ENCODE peak calls at places on chromosomes 5 and 9, in six cellular contexts. F is Panc1, E is A549, R is testis, K is colonic mucosa, O is transverse colon. J is an unnamed sample.
A peak's percentile ranks its signal among the peaks of the same experiment; 100 is the strongest.

GRCh38 chr5:168291281-168291960 is at the start of gene WWC1:
- DNase-seq in F (no peak), E (peak; percentile 86), R (peak; percentile 39), K (peak; percentile 90), O (peak; percentile 91), J (no peak)

GRCh38 chr5:169347786-169348185 is 46.8 kb upstream of the SLIT3 start:
- DNase-seq in F (no peak), E (no peak), R (no peak), K (no peak), O (no peak), J (no peak)

GRCh38 chr5:43039468-43040286 is 442 bp downstream of the ANXA2R start:
- DNase-seq in F (peak; percentile 79), E (peak; percentile 58), R (peak; percentile 70), K (peak; percentile 69), O (peak; percentile 68), J (no peak)

GRCh38 chr5:129377504-129377903 is 82.6 kb upstream of the ADAMTS19 start:
- DNase-seq in F (no peak), E (no peak), R (no peak), K (peak; percentile 76), O (peak; percentile 54), J (no peak)

GRCh38 chr9:27572566-27572917 is 739 bp downstream of the C9orf72 start:
- DNase-seq in F (no peak), E (no peak), R (peak; percentile 62), K (no peak), O (peak; percentile 64), J (no peak)

GRCh38 chr5:13956441-13956840 is 12.0 kb upstream of the DNAH5 start:
- DNase-seq in F (no peak), E (no peak), R (no peak), K (no peak), O (no peak), J (no peak)

GRCh38 chr5:82313016-82313415 is 34.9 kb upstream of the RPS23 start:
- DNase-seq in F (no peak), E (no peak), R (no peak), K (peak; percentile 56), O (peak; percentile 50), J (no peak)

GRCh38 chr9:34771023-34771422 is 61.1 kb upstream of the CCL21 start:
- DNase-seq in F (no peak), E (no peak), R (no peak), K (no peak), O (no peak), J (no peak)

GRCh38 chr5:160843240-160843639 is 8.8 kb downstream of the ATP10B start:
- DNase-seq in F (no peak), E (no peak), R (no peak), K (no peak), O (no peak), J (no peak)

GRCh38 chr9:122145462-122145861 is 14.1 kb downstream of the NDUFA8 start:
- DNase-seq in F (no peak), E (no peak), R (no peak), K (no peak), O (no peak), J (no peak)

GRCh38 chr9:137052998-137053943 is 590 bp downstream of the ENTPD2 start:
- DNase-seq in F (no peak), E (no peak), R (no peak), K (no peak), O (no peak), J (no peak)

GRCh38 chr5:142325677-142326479 is 1.1 kb upstream of the SPRY4 start:
- DNase-seq in F (no peak), E (peak; percentile 90), R (peak; percentile 25), K (peak; percentile 66), O (peak; percentile 47), J (peak; percentile 71)

GRCh38 chr5:150107909-150108447 is 21.6 kb upstream of the CSF1R start:
- DNase-seq in F (no peak), E (no peak), R (no peak), K (peak; percentile 57), O (no peak), J (no peak)

GRCh38 chr5:109779036-109779735 is 89.5 kb downstream of the MAN2A1 start:
- DNase-seq in F (no peak), E (no peak), R (no peak), K (no peak), O (no peak), J (no peak)

GRCh38 chr9:304519-305185 is 90.0 kb downstream of the DOCK8 start:
- DNase-seq in F (no peak), E (no peak), R (no peak), K (no peak), O (no peak), J (no peak)

GRCh38 chr9:129640871-129641750 is 840 bp downstream of the ASB6 start:
- DNase-seq in F (no peak), E (no peak), R (no peak), K (no peak), O (no peak), J (no peak)
- H3K4me1 ChIP-seq in F (no peaks in the 10 kb centered on the region), E (peaks cover 18% of the 10 kb centered on the region), R (peaks cover 17% of the 10 kb centered on the region), K (peaks cover 14% of the 10 kb centered on the region), O (peaks cover 19% of the 10 kb centered on the region), J (peaks cover 2% of the 10 kb centered on the region)

GRCh38 chr9:96065482-96066251 is 190.2 kb downstream of the ERCC6L2 start:
- DNase-seq in F (no peak), E (no peak), R (no peak), K (no peak), O (no peak), J (no peak)

GRCh38 chr9:96062854-96063253 is 187.4 kb downstream of the ERCC6L2 start:
- DNase-seq in F (no peak), E (no peak), R (no peak), K (no peak), O (no peak), J (no peak)

GRCh38 chr9:96061293-96061987 is 185.9 kb downstream of the ERCC6L2 start:
- DNase-seq in F (no peak), E (peak; percentile 25), R (peak; percentile 63), K (no peak), O (no peak), J (no peak)

GRCh38 chr9:96064838-96065481 is 189.5 kb downstream of the ERCC6L2 start:
- DNase-seq in F (no peak), E (no peak), R (no peak), K (no peak), O (no peak), J (no peak)

GRCh38 chr9:96062051-96062450 is 186.6 kb downstream of the ERCC6L2 start:
- DNase-seq in F (no peak), E (no peak), R (no peak), K (no peak), O (no peak), J (no peak)
- H3K27ac ChIP-seq in F (no peak overlapping the region), E (peak overlapping the region; percentile 50), R (peak overlapping the region; percentile 30), K (peak overlapping the region; percentile 32), O (peak overlapping the region; percentile 36), J (no peak overlapping the region)

GRCh38 chr9:128102861-128103588 is 24.5 kb downstream of the PTGES2 start:
- DNase-seq in F (no peak), E (no peak), R (peak; percentile 79), K (no peak), O (no peak), J (no peak)
- H3K4me1 ChIP-seq in F (peaks cover 7% of the 10 kb centered on the region), E (peaks cover 21% of the 10 kb centered on the region), R (peaks cover 78% of the 10 kb centered on the region), K (peaks cover 23% of the 10 kb centered on the region), O (peaks cover 46% of the 10 kb centered on the region), J (peaks cover 4% of the 10 kb centered on the region)

GRCh38 chr5:172163346-172163745 is 24.7 kb downstream of the STK10 start:
- DNase-seq in F (no peak), E (no peak), R (peak; percentile 75), K (no peak), O (no peak), J (no peak)

GRCh38 chr5:172164773-172165212 is 23.2 kb downstream of the STK10 start:
- DNase-seq in F (no peak), E (no peak), R (peak; percentile 90), K (no peak), O (no peak), J (no peak)

GRCh38 chr5:172165465-172165864 is 22.6 kb downstream of the STK10 start:
- DNase-seq in F (no peak), E (no peak), R (no peak), K (no peak), O (no peak), J (no peak)

GRCh38 chr5:172160506-172160905 is 27.5 kb downstream of the STK10 start:
- DNase-seq in F (no peak), E (no peak), R (no peak), K (no peak), O (no peak), J (no peak)

GRCh38 chr5:172162348-172162747 is 25.7 kb downstream of the STK10 start:
- DNase-seq in F (no peak), E (no peak), R (no peak), K (no peak), O (no peak), J (no peak)
- H3K27ac ChIP-seq in F (no peak overlapping the region), E (no peak overlapping the region), R (no peak overlapping the region), K (no peak overlapping the region), O (no peak overlapping the region), J (no peak overlapping the region)

GRCh38 chr5:52839285-52839684 is 51.6 kb downstream of the ITGA1 start:
- DNase-seq in F (no peak), E (no peak), R (no peak), K (no peak), O (no peak), J (no peak)
- H3K4me1 ChIP-seq in F (no peaks in the 10 kb centered on the region), E (no peaks in the 10 kb centered on the region), R (no peaks in the 10 kb centered on the region), K (no peaks in the 10 kb centered on the region), O (no peaks in the 10 kb centered on the region), J (no peaks in the 10 kb centered on the region)

GRCh38 chr5:20608567-20608966 is 620.6 kb upstream of the CDH18 start:
- DNase-seq in F (no peak), E (no peak), R (no peak), K (no peak), O (no peak), J (no peak)
- H3K27ac ChIP-seq in F (no peak overlapping the region), E (no peak overlapping the region), R (no peak overlapping the region), K (no peak overlapping the region), O (no peak overlapping the region), J (no peak overlapping the region)